ENCODE peak calls at places on chromosome 2, in six cellular contexts. E is neural progenitor cell; V is ACHN; K is HEK293T; Z is central memory CD4-positive, alpha-beta T cell; A is LoVo. M is an unnamed sample.

GRCh38 chr2:37782721-37783438 is 111.4 kb upstream of the CDC42EP3 start:
- DNase-seq in E (no peak), V (no peak), K (no peak), Z (no peak), A (no peak), M (no peak)

GRCh38 chr2:146979746-146980145 is 865.1 kb upstream of the ACVR2A start:
- DNase-seq in E (no peak), V (no peak), K (no peak), Z (no peak), A (no peak), M (no peak)

GRCh38 chr2:240868286-240869108 is at the start of gene AGXT:
- DNase-seq in E (no peak), V (no peak), K (no peak), Z (no peak), A (peak; percentile 6), M (no peak)

GRCh38 chr2:201938151-201938815 is 95.4 kb upstream of the FZD7 start:
- DNase-seq in E (no peak), V (no peak), K (no peak), Z (no peak), A (no peak), M (no peak)

GRCh38 chr2:98786179-98786578 is 55.2 kb upstream of the MGAT4A start:
- DNase-seq in E (no peak), V (no peak), K (no peak), Z (no peak), A (no peak), M (no peak)

GRCh38 chr2:15058015-15058414 is 425.5 kb downstream of the LRATD1 start:
- DNase-seq in E (peak; percentile 52), V (peak; percentile 23), K (no peak), Z (no peak), A (no peak), M (no peak)

GRCh38 chr2:49043405-49043982 is 110.8 kb downstream of the FSHR start:
- DNase-seq in E (no peak), V (no peak), K (no peak), Z (no peak), A (no peak), M (no peak)

GRCh38 chr2:224775638-224776037 is 59.5 kb upstream of the CCDC195 start:
- DNase-seq in E (no peak), V (no peak), K (no peak), Z (no peak), A (no peak), M (no peak)

GRCh38 chr2:5691659-5692529 is at the start of gene SOX11:
- DNase-seq in E (peak; percentile 97), V (no peak), K (no peak), Z (no peak), A (no peak), M (peak; percentile 98)

GRCh38 chr2:148814143-148814852 is 60.7 kb upstream of the KIF5C start:
- DNase-seq in E (no peak), V (peak; percentile 18), K (no peak), Z (no peak), A (peak; percentile 53), M (no peak)

GRCh38 chr2:55891671-55892071 is 31.9 kb downstream of the EFEMP1 start:
- DNase-seq in E (no peak), V (no peak), K (no peak), Z (no peak), A (no peak), M (no peak)

GRCh38 chr2:66845307-66845706 is 410.4 kb downstream of the MEIS1 start:
- DNase-seq in E (no peak), V (no peak), K (no peak), Z (no peak), A (no peak), M (no peak)

GRCh38 chr2:43491070-43491639 is 104.7 kb downstream of the THADA start:
- DNase-seq in E (no peak), V (no peak), K (no peak), Z (no peak), A (no peak), M (no peak)

GRCh38 chr2:233430091-233430490 is 75.8 kb downstream of the DGKD start:
- DNase-seq in E (no peak), V (no peak), K (no peak), Z (no peak), A (peak; percentile 64), M (no peak)

GRCh38 chr2:238771193-238771592 is 76.7 kb upstream of the TWIST2 start:
- DNase-seq in E (peak; percentile 54), V (no peak), K (peak; percentile 19), Z (no peak), A (peak; percentile 5), M (peak; percentile 25)

GRCh38 chr2:32591669-32592463 is 36.0 kb upstream of the TTC27 start:
- DNase-seq in E (no peak), V (no peak), K (no peak), Z (peak; percentile 6), A (no peak), M (no peak)

GRCh38 chr2:29223851-29224692 is 108.9 kb downstream of the CLIP4 start:
- DNase-seq in E (no peak), V (peak; percentile 56), K (no peak), Z (no peak), A (peak; percentile 43), M (no peak)

GRCh38 chr2:158619496-158619895 is 162.7 kb downstream of the PKP4 start:
- DNase-seq in E (peak; percentile 7), V (peak; percentile 25), K (no peak), Z (no peak), A (no peak), M (no peak)